ENCODE peak calls at places on chromosomes 12 and 14, in seven cellular contexts. Y is heart left ventricle; Q is activated naive CD4-positive, alpha-beta T cell treated with Interleukin-2 at 50 U/mL for 16 hours; C is GM13977; U is activated CD8-positive, alpha-beta T cell treated with anti-CD3 and anti-CD28 coated beads, Interleukin-2, amount 10 ng/mL, durations not matched to agents 7 days and 5 days; P is NCI-H2081; J is testis. R is an unnamed sample.

GRCh38 chr12:48349471-48349870 is 1.2 kb downstream of the ZNF641 start:
- DNase-seq in Y (peak), Q (no peak), C (no peak), U (no peak), P (no peak), J (peak), R (no peak)

GRCh38 chr12:79645235-79645630 is 45.5 kb downstream of the PAWR start:
- DNase-seq in Y (no peak), Q (no peak), C (no peak), U (no peak), P (no peak), J (no peak), R (no peak)

GRCh38 chr12:75820848-75821578 is 210.6 kb downstream of the PHLDA1 start:
- DNase-seq in Y (peak), Q (no peak), C (no peak), U (no peak), P (no peak), J (no peak), R (no peak)

GRCh38 chr12:131105736-131106356 is 152.1 kb downstream of the ADGRD1 start:
- DNase-seq in Y (no peak), Q (peak), C (no peak), U (peak), P (no peak), J (no peak), R (no peak)

GRCh38 chr14:71320107-71320733 is 413.0 kb downstream of the PCNX1 start:
- DNase-seq in Y (peak), Q (peak), C (peak), U (peak), P (peak), J (peak), R (peak)

GRCh38 chr14:54591461-54592245 is 24.7 kb downstream of the SAMD4A start:
- DNase-seq in Y (no peak), Q (no peak), C (no peak), U (no peak), P (no peak), J (no peak), R (no peak)

GRCh38 chr14:100664841-100665425 is 61.8 kb upstream of the DLK1 start:
- DNase-seq in Y (no peak), Q (no peak), C (no peak), U (no peak), P (peak), J (peak), R (no peak)

GRCh38 chr14:60723218-60724079 is 702 bp downstream of the SIX4 start:
- DNase-seq in Y (peak), Q (peak), C (peak), U (peak), P (peak), J (peak), R (no peak)

GRCh38 chr14:20818861-20819260 is 16.2 kb upstream of the RNASE1 start:
- DNase-seq in Y (no peak), Q (no peak), C (no peak), U (no peak), P (no peak), J (no peak), R (no peak)

GRCh38 chr14:92386637-92387036 is 63.7 kb downstream of the SLC24A4 start:
- DNase-seq in Y (no peak), Q (no peak), C (no peak), U (no peak), P (no peak), J (no peak), R (no peak)

GRCh38 chr12:111529424-111530368 is 69.4 kb downstream of the ATXN2 start:
- DNase-seq in Y (no peak), Q (peak), C (peak), U (peak), P (peak), J (no peak), R (peak)

GRCh38 chr12:67593041-67593870 is 55.3 kb upstream of the DYRK2 start:
- DNase-seq in Y (no peak), Q (no peak), C (no peak), U (no peak), P (no peak), J (no peak), R (no peak)

GRCh38 chr12:57213763-57214397 is 2.7 kb upstream of the NXPH4 start:
- DNase-seq in Y (no peak), Q (no peak), C (no peak), U (no peak), P (no peak), J (no peak), R (no peak)

GRCh38 chr12:118059645-118060275 is 1.2 kb downstream of the WSB2 start:
- DNase-seq in Y (no peak), Q (no peak), C (no peak), U (no peak), P (no peak), J (no peak), R (no peak)

GRCh38 chr12:120234643-120235368 is 30.7 kb downstream of the PXN start:
- DNase-seq in Y (peak), Q (no peak), C (no peak), U (no peak), P (peak), J (peak), R (no peak)

GRCh38 chr12:92010853-92011701 is 134.6 kb downstream of the BTG1 start:
- DNase-seq in Y (no peak), Q (no peak), C (no peak), U (no peak), P (no peak), J (no peak), R (no peak)

GRCh38 chr12:124679533-124680371 is 112.3 kb upstream of the NCOR2 start:
- DNase-seq in Y (peak), Q (no peak), C (no peak), U (no peak), P (no peak), J (peak), R (no peak)

GRCh38 chr12:11307143-11307542 is 3.1 kb downstream of the PRB4 start:
- DNase-seq in Y (no peak), Q (no peak), C (no peak), U (no peak), P (no peak), J (no peak), R (no peak)

GRCh38 chr12:82474798-82475184 is 116.5 kb downstream of the METTL25 start:
- DNase-seq in Y (no peak), Q (no peak), C (no peak), U (no peak), P (no peak), J (no peak), R (no peak)

GRCh38 chr12:62438098-62438692 is 28.4 kb upstream of the MON2 start:
- DNase-seq in Y (peak), Q (peak), C (peak), U (peak), P (peak), J (peak), R (no peak)

GRCh38 chr12:14403711-14404164 is 38.3 kb downstream of the ATF7IP start:
- DNase-seq in Y (peak), Q (no peak), C (peak), U (no peak), P (peak), J (no peak), R (no peak)

GRCh38 chr14:102185360-102185759 is 45.7 kb downstream of the WDR20 start:
- DNase-seq in Y (no peak), Q (no peak), C (no peak), U (no peak), P (no peak), J (no peak), R (no peak)

GRCh38 chr12:46246021-46246700 is 22.7 kb downstream of the SLC38A1 start:
- DNase-seq in Y (no peak), Q (no peak), C (no peak), U (no peak), P (no peak), J (no peak), R (no peak)

GRCh38 chr14:47675489-47676300 is at the start of gene MDGA2:
- DNase-seq in Y (no peak), Q (no peak), C (peak), U (peak), P (peak), J (peak), R (no peak)

GRCh38 chr12:47207829-47208248 is 128.1 kb upstream of the AMIGO2 start:
- DNase-seq in Y (no peak), Q (no peak), C (peak), U (no peak), P (no peak), J (no peak), R (no peak)

GRCh38 chr14:66782853-66783252 is 274.9 kb downstream of the GPHN start:
- DNase-seq in Y (no peak), Q (no peak), C (no peak), U (no peak), P (no peak), J (no peak), R (no peak)

GRCh38 chr12:47840571-47840970 is 20.9 kb upstream of the HDAC7 start:
- DNase-seq in Y (no peak), Q (no peak), C (no peak), U (no peak), P (no peak), J (no peak), R (no peak)

GRCh38 chr14:75609606-75610476 is 31.4 kb downstream of the FLVCR2 start:
- DNase-seq in Y (no peak), Q (no peak), C (no peak), U (no peak), P (no peak), J (peak), R (no peak)

GRCh38 chr14:78135450-78135891 is 34.7 kb upstream of the NRXN3 start:
- DNase-seq in Y (no peak), Q (no peak), C (no peak), U (no peak), P (no peak), J (no peak), R (no peak)

GRCh38 chr14:34043627-34044372 is 92.9 kb upstream of the EGLN3 start:
- DNase-seq in Y (no peak), Q (peak), C (peak), U (peak), P (no peak), J (no peak), R (peak)

GRCh38 chr12:122866950-122867607 is 28.8 kb downstream of the VPS37B start:
- DNase-seq in Y (no peak), Q (no peak), C (no peak), U (no peak), P (no peak), J (no peak), R (no peak)

GRCh38 chr14:106083082-106083481 is 556.7 kb downstream of the TMEM121 start:
- DNase-seq in Y (no peak), Q (no peak), C (no peak), U (no peak), P (no peak), J (no peak), R (no peak)

GRCh38 chr14:31154956-31155355 is 52.6 kb downstream of the HECTD1 start:
- DNase-seq in Y (no peak), Q (no peak), C (no peak), U (no peak), P (no peak), J (no peak), R (no peak)

GRCh38 chr12:108618079-108618952 is 15.4 kb downstream of the SELPLG start:
- DNase-seq in Y (peak), Q (peak), C (peak), U (peak), P (peak), J (peak), R (peak)

GRCh38 chr12:111164833-111165232 is 204.1 kb downstream of the PHETA1 start:
- DNase-seq in Y (no peak), Q (no peak), C (no peak), U (no peak), P (no peak), J (no peak), R (no peak)

GRCh38 chr12:54448344-54448743 is 25.1 kb downstream of the GTSF1 start:
- DNase-seq in Y (no peak), Q (no peak), C (no peak), U (no peak), P (no peak), J (no peak), R (no peak)

GRCh38 chr12:48542300-48542928 is 17.0 kb downstream of the OR8S1 start:
- DNase-seq in Y (no peak), Q (peak), C (peak), U (peak), P (no peak), J (no peak), R (peak)

GRCh38 chr14:55160989-55161388 is 30.4 kb downstream of the DLGAP5 start:
- DNase-seq in Y (no peak), Q (no peak), C (peak), U (no peak), P (peak), J (no peak), R (no peak)

GRCh38 chr12:52055781-52056711 is 4.8 kb downstream of the NR4A1 start:
- DNase-seq in Y (peak), Q (no peak), C (no peak), U (no peak), P (no peak), J (no peak), R (no peak)

R was measured in GM12864.